ENCODE peak calls at places on chromosomes 6 and 20, in six cellular contexts. T, W, V, Y, M and B are unnamed samples. For H3K4me1, the result is how much of the 10 kb centered on the place peaks cover.

GRCh38 chr6:107670792-107671199 is 153.3 kb downstream of the SCML4 start:
- DNase-seq in W (no peak), V (no peak), M (no peak), Y (peak), T (no peak), B (peak)

GRCh38 chr20:12276011-12276673 is 358.4 kb downstream of the BTBD3 start:
- DNase-seq in M (no peak), W (no peak), T (no peak), V (no peak), Y (peak), B (no peak)

GRCh38 chr20:31603822-31604566 is 1.1 kb upstream of the ID1 start:
- DNase-seq in W (peak), Y (peak), V (peak), T (peak), M (peak), B (peak)

GRCh38 chr6:143536461-143536865 is 24.9 kb upstream of the FUCA2 start:
- DNase-seq in W (no peak), M (peak), T (peak), Y (peak), V (no peak), B (no peak)

GRCh38 chr6:25889877-25890853 is 16.1 kb upstream of the SLC17A3 start:
- DNase-seq in V (no peak), T (no peak), W (no peak), Y (peak), M (no peak), B (no peak)

GRCh38 chr6:143059616-143060353 is 904 bp upstream of the AIG1 start:
- DNase-seq in W (no peak), Y (peak), V (peak), M (no peak), T (no peak), B (peak)

GRCh38 chr20:6707231-6707870 is 60.1 kb upstream of the BMP2 start:
- DNase-seq in W (no peak), Y (no peak), T (no peak), M (no peak), V (no peak), B (no peak)

GRCh38 chr20:56451056-56451765 is 17.2 kb upstream of the RTF2 start:
- DNase-seq in M (no peak), T (no peak), V (no peak), W (no peak), Y (no peak), B (no peak)

GRCh38 chr6:16324622-16325225 is 86.3 kb downstream of the GMPR start:
- DNase-seq in T (no peak), V (no peak), M (no peak), W (no peak), Y (no peak), B (no peak)

GRCh38 chr6:107977283-107977682 is 19.3 kb upstream of the SEC63 start:
- DNase-seq in W (no peak), T (no peak), M (no peak), Y (peak), V (no peak), B (no peak)

GRCh38 chr6:42304313-42304712 is 86.7 kb upstream of the MRPS10 start:
- DNase-seq in Y (no peak), V (no peak), W (no peak), M (no peak), T (no peak), B (no peak)

GRCh38 chr6:11974089-11974488 is 38.0 kb upstream of the HIVEP1 start:
- DNase-seq in T (no peak), W (no peak), M (no peak), Y (peak), V (no peak), B (no peak)

GRCh38 chr6:85660181-85660611 is 17.5 kb upstream of the SYNCRIP start:
- DNase-seq in V (no peak), M (no peak), Y (peak), W (no peak), T (no peak), B (no peak)

GRCh38 chr6:158938811-158939254 is 61.2 kb downstream of the RSPH3 start:
- DNase-seq in Y (no peak), M (no peak), W (no peak), T (no peak), V (no peak), B (peak)

GRCh38 chr6:23559587-23560343 is 566.2 kb upstream of the NRSN1 start:
- DNase-seq in T (no peak), W (no peak), Y (no peak), M (no peak), V (no peak), B (no peak)

GRCh38 chr6:166244353-166245045 is 63.7 kb downstream of the PRR18 start:
- DNase-seq in V (no peak), Y (no peak), M (peak), W (no peak), T (no peak), B (no peak)

GRCh38 chr6:116511424-116512131 is at the start of gene CALHM5:
- DNase-seq in M (no peak), Y (peak), T (no peak), V (no peak), W (no peak), B (no peak)

GRCh38 chr20:53914091-53914860 is 156.1 kb downstream of the BCAS1 start:
- DNase-seq in T (no peak), M (no peak), W (no peak), V (no peak), Y (no peak), B (no peak)

GRCh38 chr6:47097092-47097945 is 55.2 kb upstream of the ADGRF1 start:
- DNase-seq in M (no peak), T (no peak), V (peak), W (no peak), Y (peak), B (peak)

GRCh38 chr6:166446567-166447065 is 63.9 kb upstream of the MPC1 start:
- DNase-seq in Y (no peak), W (no peak), T (no peak), V (no peak), M (no peak), B (no peak)

GRCh38 chr6:48472535-48472934 is 361.5 kb upstream of the PTCHD4 start:
- DNase-seq in V (no peak), T (no peak), M (no peak), Y (no peak), W (no peak), B (no peak)

GRCh38 chr20:30985386-30985785 is 272.1 kb upstream of the DEFB115 start:
- DNase-seq in T (no peak), Y (no peak), M (peak), V (no peak), W (no peak), B (no peak)

GRCh38 chr6:157825243-157825904 is 2.3 kb downstream of the SNX9 start:
- DNase-seq in T (no peak), M (no peak), W (no peak), V (no peak), Y (no peak), B (no peak)

GRCh38 chr6:16929814-16930213 is 168.6 kb upstream of the ATXN1 start:
- DNase-seq in T (no peak), W (no peak), V (no peak), Y (peak), M (no peak), B (no peak)

GRCh38 chr20:36243726-36244125 is 7.4 kb downstream of the AAR2 start:
- DNase-seq in T (no peak), W (no peak), Y (no peak), V (no peak), M (no peak), B (no peak)

GRCh38 chr6:106556368-106556960 is 72.8 kb downstream of the RTN4IP1 start:
- DNase-seq in V (no peak), W (no peak), M (no peak), T (no peak), Y (no peak), B (peak)

GRCh38 chr20:10758446-10758845 is 84.6 kb upstream of the JAG1 start:
- DNase-seq in V (no peak), W (no peak), Y (peak), M (no peak), T (no peak), B (no peak)

GRCh38 chr6:32148722-32149576 is 2.8 kb downstream of the PRRT1 start:
- DNase-seq in V (no peak), Y (no peak), T (peak), M (peak), W (no peak), B (peak)

GRCh38 chr20:63253438-63254236 is 626 bp downstream of the NKAIN4 start:
- DNase-seq in W (no peak), Y (no peak), V (no peak), M (no peak), T (no peak), B (no peak)

GRCh38 chr6:67896476-67896875 is 738.6 kb upstream of the ADGRB3 start:
- DNase-seq in W (no peak), T (no peak), M (no peak), V (no peak), Y (no peak), B (no peak)

GRCh38 chr6:21596379-21597242 is 3.1 kb downstream of the SOX4 start:
- DNase-seq in T (peak), M (peak), V (peak), W (no peak), Y (peak), B (peak)

GRCh38 chr6:166988674-166989201 is 10.5 kb upstream of the CEP43 start:
- DNase-seq in Y (no peak), V (no peak), T (no peak), W (peak), M (no peak), B (no peak)

GRCh38 chr20:51473771-51474170 is 68.7 kb downstream of the NFATC2 start:
- DNase-seq in Y (no peak), V (no peak), T (no peak), W (no peak), M (no peak), B (no peak)

GRCh38 chr6:23173231-23173630 is 603.9 kb downstream of the HDGFL1 start:
- DNase-seq in Y (peak), W (no peak), T (no peak), M (no peak), V (no peak), B (no peak)

GRCh38 chr6:84193140-84193708 is 34.2 kb downstream of the CEP162 start:
- DNase-seq in W (no peak), M (no peak), Y (peak), V (no peak), T (no peak), B (no peak)

GRCh38 chr6:162907876-162908481 is 180.2 kb downstream of the PACRG start:
- DNase-seq in Y (peak), M (no peak), W (no peak), V (no peak), T (no peak), B (peak)

GRCh38 chr20:56875803-56876202 is 246.7 kb downstream of the TFAP2C start:
- DNase-seq in M (no peak), Y (no peak), T (no peak), V (no peak), W (no peak), B (no peak)

GRCh38 chr20:41142914-41143313 is 5.6 kb downstream of the PLCG1 start:
- DNase-seq in M (no peak), V (no peak), Y (no peak), T (peak), W (no peak), B (no peak)

GRCh38 chr20:22513574-22513973 is 70.8 kb downstream of the FOXA2 start:
- DNase-seq in Y (no peak), W (no peak), M (no peak), T (no peak), V (no peak), B (no peak)

DNA sequence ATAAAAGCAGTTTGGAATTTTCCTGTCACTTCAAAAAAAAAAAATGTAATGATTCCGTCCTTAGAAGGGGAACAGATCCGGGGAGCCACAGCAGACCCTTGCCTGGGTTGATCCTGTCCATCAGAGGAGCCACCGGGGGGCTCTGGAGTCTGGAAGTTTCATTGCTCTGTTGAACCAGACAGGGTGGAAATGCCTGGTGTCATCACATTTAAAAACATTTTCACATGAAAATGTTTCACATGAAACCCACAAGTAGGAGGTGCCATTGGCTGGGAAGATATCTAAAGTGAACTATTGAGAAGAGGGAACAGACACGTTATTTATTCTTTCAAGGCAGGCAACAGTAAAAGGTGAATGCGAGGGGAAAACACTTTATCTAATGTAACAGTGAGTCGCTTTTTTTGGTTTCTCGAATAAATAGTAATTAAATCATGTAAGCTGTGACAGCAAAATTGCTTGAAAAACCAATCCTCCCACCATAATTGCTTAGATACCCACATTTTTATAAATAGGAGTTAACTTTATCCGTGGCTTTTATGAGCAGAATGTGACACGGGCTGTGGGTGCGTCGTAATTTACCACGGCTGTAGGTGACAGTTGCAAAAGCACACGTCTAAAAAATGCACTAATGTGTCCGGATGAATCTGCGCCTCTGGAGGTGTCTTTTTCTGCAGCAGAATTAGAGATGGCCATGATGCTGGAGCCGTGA is 323.4 kb downstream of the TAF4 start:
- DNase-seq in M (no peak), Y (no peak), V (no peak), W (no peak), T (no peak), B (no peak)
- H3K4me1 ChIP-seq in M (under half), Y (under half), V (under half), W (under half), T (under half), B (under half)

GRCh38 chr6:127897437-127897836 is 3.4 kb downstream of the THEMIS start:
- DNase-seq in T (no peak), V (no peak), W (no peak), M (no peak), Y (no peak), B (no peak)
- H3K4me1 ChIP-seq in T (under half), V (under half), W (under half), M (under half), Y (under half), B (under half)

GRCh38 chr20:24768226-24768625 is 180.8 kb upstream of the CST7 start:
- DNase-seq in Y (no peak), W (no peak), T (no peak), M (no peak), V (no peak), B (no peak)
- H3K4me1 ChIP-seq in Y (under half), W (under half), T (under half), M (under half), V (under half), B (under half)

GRCh38 chr6:20200761-20201160 is 11.5 kb downstream of the MBOAT1 start:
- DNase-seq in V (no peak), T (no peak), Y (no peak), M (no peak), W (no peak), B (no peak)
- H3K4me1 ChIP-seq in V (under half), T (under half), Y (under half), M (under half), W (under half), B (under half)

DNA sequence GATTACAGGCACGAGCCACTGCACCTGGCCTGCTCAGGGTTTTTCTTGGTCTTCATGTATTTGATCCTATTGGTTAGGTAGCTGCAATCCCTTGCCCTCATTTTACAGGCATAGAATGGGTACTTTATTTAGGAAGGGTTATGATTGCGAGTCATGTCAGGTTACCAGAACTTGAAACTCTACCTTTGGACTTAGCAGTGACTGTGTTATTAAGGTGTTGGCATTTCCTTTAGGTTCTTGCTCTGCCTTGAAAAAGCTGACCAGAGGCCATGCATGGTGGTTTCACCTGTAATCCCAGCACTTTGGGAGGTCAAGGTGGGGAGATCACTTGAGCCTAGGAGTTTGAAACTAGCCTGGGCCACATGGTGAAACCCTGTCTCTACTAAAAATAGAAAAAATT is 24.5 kb downstream of the JARID2 start:
- DNase-seq in V (no peak), Y (no peak), M (no peak), W (no peak), T (no peak), B (no peak)
- H3K4me1 ChIP-seq in V (under half), Y (under half), M (under half), W (under half), T (under half), B (under half)

GRCh38 chr6:53707108-53707897 is 41.7 kb upstream of the KLHL31 start:
- DNase-seq in T (no peak), Y (no peak), V (no peak), W (no peak), M (no peak), B (no peak)
- H3K4me1 ChIP-seq in T (under half), Y (under half), V (under half), W (under half), M (under half), B (under half)

GRCh38 chr20:1618479-1618878 is 1.3 kb downstream of the SIRPB1 start:
- DNase-seq in Y (no peak), M (no peak), V (no peak), T (no peak), W (no peak), B (no peak)

GRCh38 chr20:1617055-1617454 is 2.8 kb downstream of the SIRPB1 start:
- DNase-seq in V (no peak), M (no peak), W (no peak), Y (no peak), T (no peak), B (no peak)

GRCh38 chr20:1618954-1619550 is 757 bp downstream of the SIRPB1 start:
- DNase-seq in Y (no peak), W (peak), V (no peak), T (no peak), M (no peak), B (no peak)

GRCh38 chr20:1622450-1622849 is 2.6 kb upstream of the SIRPB1 start:
- DNase-seq in W (peak), Y (no peak), V (no peak), T (no peak), M (no peak), B (peak)

DNA sequence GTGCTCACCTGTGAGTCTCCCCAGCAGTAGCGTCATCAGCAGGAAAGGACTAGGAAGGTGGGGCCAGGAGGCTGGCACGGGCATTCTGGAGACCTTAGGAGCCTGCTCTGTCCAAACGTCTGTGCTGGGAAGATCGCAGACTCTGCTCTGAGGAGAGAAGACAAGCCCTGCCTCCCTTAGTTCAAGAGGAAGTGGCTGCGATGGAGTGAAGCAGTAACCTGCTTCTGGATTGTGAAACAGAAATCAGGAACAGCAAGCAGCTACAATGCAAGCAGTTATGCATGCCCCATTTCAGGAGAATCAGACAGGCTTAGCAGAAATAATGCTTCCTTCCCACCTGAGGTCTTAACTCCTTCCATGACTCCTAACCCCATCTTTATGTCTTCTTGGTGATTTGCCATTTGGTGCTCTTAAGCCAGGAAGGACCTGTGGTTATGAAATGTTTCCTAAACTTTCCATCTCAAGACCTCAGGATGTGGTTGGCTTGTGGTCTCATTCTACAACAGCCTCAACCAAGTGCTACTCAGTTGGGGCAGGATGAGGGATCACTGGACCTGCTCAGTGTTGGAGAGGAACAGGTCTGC is at the start of gene SIRPB1:
- DNase-seq in M (no peak), T (no peak), Y (no peak), W (peak), V (no peak), B (no peak)
- H3K4me1 ChIP-seq in M (under half), T (under half), Y (under half), W (under half), V (under half), B (under half)

GRCh38 chr20:44583179-44583578 is 800 bp downstream of the PKIG start:
- DNase-seq in W (no peak), Y (no peak), V (no peak), M (no peak), T (no peak), B (no peak)

GRCh38 chr20:44580581-44581268 is 1.7 kb upstream of the PKIG start:
- DNase-seq in T (no peak), Y (no peak), M (no peak), V (no peak), W (no peak), B (no peak)

GRCh38 chr20:44581515-44581914 is 864 bp upstream of the PKIG start:
- DNase-seq in M (no peak), T (no peak), V (no peak), W (no peak), Y (no peak), B (no peak)

GRCh38 chr20:44584103-44584690 is 1.8 kb downstream of the PKIG start:
- DNase-seq in T (no peak), W (no peak), M (no peak), Y (no peak), V (no peak), B (no peak)

DNA sequence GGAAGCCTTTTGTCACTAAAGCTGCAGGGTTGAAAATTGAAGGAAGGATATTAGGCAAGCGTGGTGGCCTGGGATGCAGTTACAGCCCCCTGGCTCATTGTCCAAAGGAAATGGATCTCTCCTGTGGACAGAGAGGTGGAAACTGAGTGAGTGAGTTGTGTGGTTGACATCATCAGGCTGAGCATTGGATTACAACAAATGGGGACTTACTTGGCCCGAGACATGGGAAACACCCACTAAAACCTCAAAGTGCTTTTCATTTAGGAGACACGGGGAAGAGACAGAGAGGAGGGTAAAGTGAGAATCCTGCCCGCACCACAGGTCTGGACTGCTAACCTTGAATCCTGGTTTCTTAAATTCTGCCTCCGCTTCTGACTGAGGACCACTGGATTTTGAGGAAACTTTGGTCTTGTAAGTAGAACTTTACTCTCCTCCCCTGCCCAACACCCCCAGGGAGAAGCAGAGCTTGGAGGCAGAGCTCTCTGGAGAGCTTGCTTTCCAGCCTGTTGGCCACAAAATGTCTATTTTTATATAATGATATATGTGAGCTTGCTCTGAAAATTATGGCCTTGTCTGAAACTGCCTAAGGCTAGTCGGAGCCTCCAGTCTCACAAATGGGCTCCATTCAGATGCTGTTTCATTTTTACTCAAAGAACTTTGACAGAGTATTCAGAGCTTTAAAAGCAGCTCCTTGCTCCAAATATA is at the start of gene PKIG:
- DNase-seq in V (no peak), W (no peak), Y (peak), T (no peak), M (no peak), B (no peak)
- H3K4me1 ChIP-seq in V (under half), W (half or more), Y (under half), T (under half), M (under half), B (under half)